ENCODE peak calls at places on chromosomes 6 and 20, in six cellular contexts. B is heart left ventricle, O is GM06990, M is fibroblast of pulmonary artery, S is RWPE1, H is WERI-Rb-1. P is an unnamed sample.

GRCh38 chr6:130575971-130576370 is 210.2 kb downstream of the TMEM200A start:
- DNase-seq in B (no peak), O (peak), M (no peak), S (no peak), H (no peak), P (no peak)

GRCh38 chr6:45531999-45532605 is 154.4 kb upstream of the SUPT3H start:
- DNase-seq in B (no peak), O (no peak), M (no peak), S (no peak), H (no peak), P (no peak)

GRCh38 chr20:13205402-13205801 is 15.7 kb upstream of the ISM1 start:
- DNase-seq in B (no peak), O (no peak), M (no peak), S (no peak), H (no peak), P (no peak)

GRCh38 chr6:34305982-34306702 is 57.3 kb upstream of the SMIM29 start:
- DNase-seq in B (peak), O (no peak), M (peak), S (no peak), H (peak), P (no peak)

GRCh38 chr20:63955281-63955845 is 853 bp downstream of the UCKL1 start:
- DNase-seq in B (peak), O (peak), M (no peak), S (no peak), H (no peak), P (peak)

GRCh38 chr6:141580988-141581387 is 551.7 kb upstream of the GJE1 start:
- DNase-seq in B (no peak), O (no peak), M (peak), S (peak), H (no peak), P (no peak)

GRCh38 chr6:15751721-15752350 is 89.0 kb upstream of the DTNBP1 start:
- DNase-seq in B (no peak), O (no peak), M (no peak), S (no peak), H (no peak), P (no peak)

GRCh38 chr6:148611213-148611612 is 135.6 kb upstream of the UST start:
- DNase-seq in B (peak), O (no peak), M (peak), S (peak), H (peak), P (no peak)

DNA sequence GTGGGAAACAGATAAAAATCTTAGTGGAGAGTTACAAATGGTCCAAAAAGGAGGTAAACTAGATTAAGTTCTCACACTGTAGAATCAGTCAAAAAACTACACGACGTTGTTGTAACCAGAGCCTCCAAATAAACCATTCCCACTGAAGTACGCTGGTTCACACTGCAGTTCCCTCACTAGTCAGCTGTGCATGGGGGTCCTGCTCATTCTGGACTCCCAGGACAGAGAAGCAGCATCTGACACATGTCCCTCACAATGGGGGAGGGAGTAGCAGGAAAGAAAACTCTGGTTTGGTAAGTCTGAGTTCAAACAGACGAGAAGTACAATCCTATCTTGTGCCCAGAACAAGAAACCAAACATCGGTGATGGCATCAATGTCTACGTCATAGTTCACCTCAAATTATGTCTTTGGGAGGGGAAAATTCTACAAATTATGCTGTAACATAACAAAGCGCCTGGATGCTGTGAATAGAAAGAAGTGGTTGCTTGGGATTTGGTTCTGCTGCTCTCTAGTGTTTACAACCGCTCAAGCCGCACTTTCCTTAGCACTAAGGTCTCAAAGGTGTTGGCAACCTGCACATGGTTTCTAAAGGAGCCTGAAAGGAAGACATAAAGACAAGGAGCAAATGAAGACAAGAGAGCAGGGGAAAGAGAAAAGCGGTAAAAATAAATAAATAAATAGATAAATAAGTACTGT is 208.0 kb downstream of the GMDS start:
- DNase-seq in B (no peak), O (no peak), M (peak), S (no peak), H (peak), P (no peak)
- TF ChIP-seq CTCF in B (no peak), O (no peak), M (peak), S (no peak), H (peak), P (peak)

GRCh38 chr6:42359021-42359420 is 92.7 kb downstream of the TRERF1 start:
- DNase-seq in B (no peak), O (no peak), M (no peak), S (no peak), H (no peak), P (no peak)

GRCh38 chr6:42365021-42365420 is 86.7 kb downstream of the TRERF1 start:
- DNase-seq in B (no peak), O (no peak), M (no peak), S (no peak), H (no peak), P (no peak)

GRCh38 chr6:42366011-42366705 is 85.6 kb downstream of the TRERF1 start:
- DNase-seq in B (no peak), O (no peak), M (no peak), S (no peak), H (no peak), P (no peak)

GRCh38 chr6:42363906-42364859 is 87.5 kb downstream of the TRERF1 start:
- DNase-seq in B (no peak), O (no peak), M (no peak), S (no peak), H (no peak), P (no peak)

DNA sequence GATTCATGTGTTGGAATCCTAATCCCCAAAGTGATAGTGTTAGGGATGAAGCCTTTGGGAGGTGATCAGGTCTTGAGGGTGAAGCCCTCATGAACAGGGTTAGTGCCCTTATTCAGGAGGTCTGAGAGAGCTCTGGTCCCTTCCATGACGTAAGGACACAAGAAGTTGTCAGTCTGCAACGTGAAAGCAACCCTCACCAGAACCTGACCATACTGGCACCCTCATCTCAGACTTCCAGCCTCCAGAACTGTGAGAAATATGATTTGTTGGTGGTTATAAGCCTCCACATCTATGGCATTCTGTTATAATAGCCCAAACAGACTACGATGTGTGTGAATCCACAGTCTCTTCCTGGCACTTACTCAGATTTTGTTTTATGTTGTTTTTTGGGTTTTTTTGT is 90.7 kb downstream of the TRERF1 start:
- DNase-seq in B (no peak), O (no peak), M (no peak), S (no peak), H (no peak), P (no peak)
- TF ChIP-seq CTCF in B (no peak), O (no peak), M (no peak), S (no peak), H (no peak), P (no peak)

GRCh38 chr6:125857846-125858245 is 67.1 kb downstream of the NCOA7 start:
- DNase-seq in B (no peak), O (no peak), M (no peak), S (no peak), H (no peak), P (no peak)

GRCh38 chr6:125855783-125856182 is 65.0 kb downstream of the NCOA7 start:
- DNase-seq in B (no peak), O (no peak), M (no peak), S (no peak), H (no peak), P (no peak)

GRCh38 chr6:125854355-125854754 is 63.6 kb downstream of the NCOA7 start:
- DNase-seq in B (no peak), O (no peak), M (no peak), S (no peak), H (no peak), P (no peak)

GRCh38 chr6:125859691-125860210 is 69.0 kb downstream of the NCOA7 start:
- DNase-seq in B (no peak), O (no peak), M (peak), S (no peak), H (no peak), P (no peak)

GRCh38 chr6:125858427-125859320 is 67.9 kb downstream of the NCOA7 start:
- DNase-seq in B (peak), O (no peak), M (peak), S (peak), H (peak), P (peak)
- TF ChIP-seq CTCF in B (peak), O (peak), M (peak), S (peak), H (peak), P (peak)

GRCh38 chr6:26312501-26313390 is 52.3 kb upstream of the BTN3A2 start:
- DNase-seq in B (peak), O (peak), M (peak), S (no peak), H (peak), P (peak)
- TF ChIP-seq CTCF in B (no peak), O (no peak), M (no peak), S (no peak), H (no peak), P (no peak)

GRCh38 chr6:146944809-146945208 is 259.4 kb upstream of the STXBP5 start:
- DNase-seq in B (no peak), O (no peak), M (no peak), S (no peak), H (no peak), P (no peak)
- TF ChIP-seq CTCF in B (no peak), O (no peak), M (no peak), S (no peak), H (no peak), P (no peak)

P was measured in neural crest cell.